ENCODE peak calls at places on chromosomes 2 and 18, in four cellular contexts. G is DMS153, O is B cell, X is left cardiac atrium. K is an unnamed sample.

GRCh38 chr18:48663931-48664847 is 125.4 kb downstream of the CTIF start:
- DNase-seq in X (peak; percentile 72), G (no peak), O (peak; percentile 39), K (peak; percentile 74)

GRCh38 chr2:9806656-9807055 is 36.6 kb upstream of the TAF1B start:
- DNase-seq in G (no peak), X (no peak), O (peak; percentile 20), K (peak; percentile 6)

GRCh38 chr2:240786871-240787311 is 33.1 kb downstream of the KIF1A start:
- DNase-seq in G (no peak), O (no peak), X (peak; percentile 18), K (no peak)

GRCh38 chr2:131034122-131035051 is 58.9 kb downstream of the FAM168B start:
- DNase-seq in O (peak; percentile 18), G (no peak), X (no peak), K (no peak)

GRCh38 chr2:62457555-62457954 is 48.4 kb downstream of the TMEM17 start:
- DNase-seq in X (no peak), G (no peak), O (no peak), K (no peak)

GRCh38 chr2:106147665-106148064 is 46.4 kb downstream of the UXS1 start:
- DNase-seq in O (no peak), G (no peak), X (no peak), K (no peak)

GRCh38 chr2:186065491-186065890 is 326.9 kb downstream of the FSIP2 start:
- DNase-seq in G (no peak), X (no peak), O (no peak), K (no peak)

GRCh38 chr2:172113617-172114016 is 10.9 kb upstream of the DLX2 start:
- DNase-seq in X (no peak), O (no peak), G (no peak), K (peak; percentile 31)

GRCh38 chr2:148814143-148814852 is 60.7 kb upstream of the KIF5C start:
- DNase-seq in X (no peak), G (no peak), O (no peak), K (no peak)

GRCh38 chr18:48029296-48029986 is 99.0 kb upstream of the SMAD2 start:
- DNase-seq in O (no peak), G (no peak), X (no peak), K (no peak)

GRCh38 chr2:95539290-95539689 is 52.5 kb upstream of the TRIM43 start:
- DNase-seq in G (no peak), O (no peak), X (no peak), K (no peak)

GRCh38 chr2:213261715-213262114 is 22.5 kb upstream of the SPAG16 start:
- DNase-seq in X (no peak), O (no peak), G (no peak), K (no peak)

GRCh38 chr2:101887328-101887727 is 104.4 kb upstream of the IL1R2 start:
- DNase-seq in O (no peak), X (no peak), G (no peak), K (no peak)

GRCh38 chr2:28619213-28620196 is 123.6 kb downstream of the PLB1 start:
- DNase-seq in G (no peak), X (peak; percentile 13), O (no peak), K (no peak)

GRCh38 chr2:9805435-9806297 is 37.6 kb upstream of the TAF1B start:
- DNase-seq in G (no peak), X (no peak), O (peak; percentile 15), K (peak; percentile 14)

GRCh38 chr2:30178618-30179404 is 32.0 kb downstream of the YPEL5 start:
- DNase-seq in O (no peak), G (no peak), X (peak; percentile 58), K (no peak)

GRCh38 chr18:5879479-5879882 is 15.8 kb downstream of the TMEM200C start:
- DNase-seq in G (no peak), O (no peak), X (no peak), K (no peak)

GRCh38 chr18:34354351-34354750 is 129.6 kb upstream of the NOL4 start:
- DNase-seq in O (no peak), G (no peak), X (no peak), K (no peak)

GRCh38 chr18:70128271-70128670 is 77.2 kb downstream of the RTTN start:
- DNase-seq in O (no peak), X (no peak), G (no peak), K (no peak)

GRCh38 chr2:176110975-176111663 is 4.0 kb downstream of the HOXD11 start:
- DNase-seq in O (no peak), G (peak; percentile 83), X (no peak), K (peak; percentile 74)

GRCh38 chr2:75173746-75174145 is 25.6 kb downstream of the TACR1 start:
- DNase-seq in G (no peak), O (no peak), X (no peak), K (no peak)

GRCh38 chr2:109059474-109060165 is 69.4 kb upstream of the SH3RF3 start:
- DNase-seq in G (no peak), O (no peak), X (no peak), K (no peak)

GRCh38 chr2:166332049-166332448 is 43.7 kb downstream of the SCN9A start:
- DNase-seq in O (no peak), X (no peak), G (no peak), K (no peak)

GRCh38 chr2:53235836-53236582 is 531.6 kb upstream of the CHAC2 start:
- DNase-seq in X (no peak), G (no peak), O (no peak), K (no peak)

GRCh38 chr2:27715318-27716165 is 51.9 kb downstream of the SLC4A1AP start:
- DNase-seq in G (peak; percentile 5), O (no peak), X (peak; percentile 80), K (peak; percentile 72)

GRCh38 chr2:224286923-224287322 is 115.0 kb downstream of the FAM124B start:
- DNase-seq in X (no peak), G (no peak), O (no peak), K (no peak)

GRCh38 chr2:178315488-178315948 is 121.2 kb downstream of the OSBPL6 start:
- DNase-seq in X (no peak), G (no peak), O (no peak), K (no peak)

GRCh38 chr18:63974991-63975390 is 5.1 kb downstream of the SERPINB8 start:
- DNase-seq in O (no peak), X (no peak), G (no peak), K (no peak)

GRCh38 chr18:37160038-37160745 is 331.3 kb downstream of the KIAA1328 start:
- DNase-seq in G (no peak), X (no peak), O (no peak), K (no peak)

GRCh38 chr2:43634604-43635306 is 2.3 kb upstream of the PLEKHH2 start:
- DNase-seq in X (no peak), G (peak; percentile 95), O (no peak), K (no peak)

GRCh38 chr2:144694456-144694855 is 174.5 kb upstream of the ZEB2 start:
- DNase-seq in G (peak; percentile 12), O (no peak), X (no peak), K (no peak)

GRCh38 chr18:10070581-10071000 is 156.8 kb downstream of the VAPA start:
- DNase-seq in O (no peak), X (no peak), G (no peak), K (no peak)

GRCh38 chr2:241061275-241061674 is 40.8 kb downstream of the MTERF4 start:
- DNase-seq in G (no peak), O (no peak), X (no peak), K (no peak)

GRCh38 chr2:11414372-11415124 is 51.4 kb downstream of the E2F6 start:
- DNase-seq in G (no peak), O (peak; percentile 6), X (no peak), K (no peak)

GRCh38 chr2:162199913-162200312 is 43.3 kb downstream of the FAP start:
- DNase-seq in G (peak; percentile 9), X (no peak), O (no peak), K (no peak)

GRCh38 chr2:26450031-26450635 is 27.8 kb downstream of the OTOF start:
- DNase-seq in G (no peak), X (no peak), O (no peak), K (no peak)